ENCODE peak calls at places on chromosome 7, in seven cellular contexts. W, O, A, X, M, C and N are unnamed samples.

GRCh38 chr7:103805376-103805775 is 184.1 kb downstream of the RELN start:
- DNase-seq in O (no peak), X (no peak), C (no peak), M (peak; percentile 57), W (no peak), A (no peak), N (no peak)

GRCh38 chr7:2523461-2523905 is 3.9 kb downstream of the LFNG start:
- DNase-seq in W (no peak), C (no peak), O (peak; percentile 76), A (no peak), M (no peak), X (no peak), N (peak; percentile 57)

GRCh38 chr7:5780801-5781496 is 514 bp downstream of the RNF216 start:
- DNase-seq in X (peak; percentile 46), O (peak; percentile 45), C (peak; percentile 61), W (peak; percentile 81), M (peak; percentile 19), A (peak; percentile 79), N (no peak)

GRCh38 chr7:125445901-125446300 is 516.3 kb upstream of the POT1 start:
- DNase-seq in M (no peak), X (no peak), A (no peak), O (no peak), C (no peak), W (no peak), N (no peak)

GRCh38 chr7:70134029-70134445 is 535.8 kb downstream of the AUTS2 start:
- DNase-seq in X (no peak), M (no peak), C (no peak), W (no peak), O (no peak), A (no peak), N (no peak)

GRCh38 chr7:45863715-45864114 is 9.2 kb downstream of the CCDC201 start:
- DNase-seq in W (no peak), M (no peak), O (no peak), C (peak; percentile 49), X (no peak), A (no peak), N (no peak)

GRCh38 chr7:7920481-7920880 is 48.1 kb upstream of the GLCCI1 start:
- DNase-seq in O (no peak), C (no peak), M (no peak), A (no peak), X (no peak), W (no peak), N (no peak)

GRCh38 chr7:21639206-21639868 is 96.5 kb downstream of the DNAH11 start:
- DNase-seq in O (no peak), M (no peak), C (no peak), A (no peak), X (no peak), W (no peak), N (no peak)

GRCh38 chr7:157113607-157114006 is 25.1 kb upstream of the UBE3C start:
- DNase-seq in X (no peak), M (no peak), A (no peak), C (no peak), O (no peak), W (no peak), N (no peak)

GRCh38 chr7:15199482-15199881 is 296.9 kb upstream of the DGKB start:
- DNase-seq in W (no peak), M (peak; percentile 21), A (no peak), C (no peak), O (no peak), X (peak; percentile 51), N (no peak)

GRCh38 chr7:29866490-29866930 is 60.2 kb downstream of the WIPF3 start:
- DNase-seq in A (peak; percentile 69), C (peak; percentile 38), M (peak; percentile 44), X (peak; percentile 69), O (peak; percentile 55), W (no peak), N (peak; percentile 95)

GRCh38 chr7:47521816-47522561 is 59.9 kb downstream of the TNS3 start:
- DNase-seq in A (no peak), O (no peak), M (no peak), X (no peak), C (no peak), W (no peak), N (no peak)

GRCh38 chr7:45469103-45469502 is 105.1 kb upstream of the ADCY1 start:
- DNase-seq in O (no peak), M (peak; percentile 73), A (no peak), W (no peak), C (no peak), X (no peak), N (no peak)

GRCh38 chr7:49768254-49768653 is 5.2 kb upstream of the VWC2 start:
- DNase-seq in W (no peak), A (no peak), M (no peak), C (no peak), O (no peak), X (no peak), N (no peak)

GRCh38 chr7:101951757-101952156 is 134.3 kb downstream of the CUX1 start:
- DNase-seq in X (no peak), W (no peak), O (no peak), M (no peak), A (no peak), C (no peak), N (no peak)

GRCh38 chr7:105808703-105809590 is 67.5 kb downstream of the ATXN7L1 start:
- DNase-seq in X (peak; percentile 62), O (peak; percentile 59), A (no peak), M (peak; percentile 85), W (no peak), C (peak; percentile 57), N (peak; percentile 20)

GRCh38 chr7:140403878-140404564 is at the start of gene RAB19:
- DNase-seq in W (no peak), M (no peak), C (no peak), X (no peak), O (peak; percentile 77), A (no peak), N (no peak)

GRCh38 chr7:57821438-57822382 is 371.7 kb downstream of the ZNF716 start:
- DNase-seq in A (peak; percentile 60), W (no peak), C (no peak), X (no peak), M (no peak), O (no peak), N (no peak)

GRCh38 chr7:111108526-111108925 is 17.6 kb downstream of the LRRN3 start:
- DNase-seq in M (peak; percentile 81), W (no peak), O (no peak), C (peak; percentile 15), X (no peak), A (no peak), N (no peak)

GRCh38 chr7:151721694-151722093 is 155.2 kb downstream of the PRKAG2 start:
- DNase-seq in O (no peak), C (no peak), A (no peak), W (no peak), M (no peak), X (no peak), N (no peak)

GRCh38 chr7:54967384-54967783 is 51.4 kb upstream of the EGFR start:
- DNase-seq in O (no peak), W (no peak), C (no peak), X (no peak), A (no peak), M (no peak), N (no peak)

GRCh38 chr7:32516551-32517082 is 21.3 kb downstream of the AVL9 start:
- DNase-seq in C (no peak), M (peak; percentile 70), W (no peak), X (no peak), A (no peak), O (no peak), N (no peak)

GRCh38 chr7:90727412-90727811 is 131.3 kb downstream of the CDK14 start:
- DNase-seq in X (no peak), A (no peak), W (no peak), O (no peak), M (no peak), C (no peak), N (no peak)

GRCh38 chr7:95630702-95631458 is 34.6 kb upstream of the PDK4 start:
- DNase-seq in X (no peak), C (no peak), W (no peak), M (peak; percentile 45), A (no peak), O (no peak), N (no peak)

GRCh38 chr7:93575555-93576397 is 1.3 kb upstream of the CALCR start:
- DNase-seq in C (peak; percentile 9), A (no peak), M (no peak), X (no peak), O (no peak), W (no peak), N (no peak)

GRCh38 chr7:20742913-20743312 is 43.8 kb downstream of the SP8 start:
- DNase-seq in A (no peak), W (no peak), C (no peak), X (no peak), O (no peak), M (no peak), N (no peak)

GRCh38 chr7:97871659-97872024 is 566 bp downstream of the ASNS start:
- DNase-seq in X (no peak), C (peak; percentile 11), A (no peak), W (no peak), O (no peak), M (no peak), N (no peak)